ENCODE peak calls at places on chromosomes 7 and 10, in nine cellular contexts. One of them, this sample, is unnamed.

GRCh38 chr10:133059571-133059970 is 28.2 kb upstream of the ADGRA1 start:
- DNase-seq in NCI-H1092: no peak
- DNase-seq in GM12878: no peak
- DNase-seq in hepatocyte: no peak
- DNase-seq in NAMALWA: no peak
- DNase-seq in cardiac muscle cell: no peak
- DNase-seq in activated CD4-positive, CD25-positive, alpha-beta regulatory T cell: no peak
- DNase-seq in neural crest cell: no peak
- DNase-seq in T-helper 9 cell: no peak
- DNase-seq in this sample: no peak

GRCh38 chr7:123709525-123709924 is 39.3 kb downstream of the WASL start:
- DNase-seq in NCI-H1092: no peak
- DNase-seq in GM12878: no peak
- DNase-seq in hepatocyte: no peak
- DNase-seq in NAMALWA: no peak
- DNase-seq in cardiac muscle cell: peak
- DNase-seq in activated CD4-positive, CD25-positive, alpha-beta regulatory T cell: no peak
- DNase-seq in neural crest cell: no peak
- DNase-seq in T-helper 9 cell: no peak
- DNase-seq in this sample: no peak

GRCh38 chr7:79308176-79308575 is 145.3 kb downstream of the MAGI2 start:
- DNase-seq in NCI-H1092: no peak
- DNase-seq in GM12878: no peak
- DNase-seq in hepatocyte: peak
- DNase-seq in NAMALWA: no peak
- DNase-seq in cardiac muscle cell: peak
- DNase-seq in activated CD4-positive, CD25-positive, alpha-beta regulatory T cell: no peak
- DNase-seq in neural crest cell: no peak
- DNase-seq in T-helper 9 cell: no peak
- DNase-seq in this sample: no peak

GRCh38 chr7:99897688-99898357 is 21.0 kb upstream of the OR2AE1 start:
- DNase-seq in NCI-H1092: no peak
- DNase-seq in GM12878: no peak
- DNase-seq in hepatocyte: no peak
- DNase-seq in NAMALWA: no peak
- DNase-seq in cardiac muscle cell: no peak
- DNase-seq in activated CD4-positive, CD25-positive, alpha-beta regulatory T cell: no peak
- DNase-seq in neural crest cell: no peak
- DNase-seq in T-helper 9 cell: no peak
- DNase-seq in this sample: no peak

GRCh38 chr7:155587486-155587885 is 41.1 kb upstream of the CNPY1 start:
- DNase-seq in NCI-H1092: no peak
- DNase-seq in GM12878: no peak
- DNase-seq in hepatocyte: no peak
- DNase-seq in NAMALWA: no peak
- DNase-seq in cardiac muscle cell: no peak
- DNase-seq in activated CD4-positive, CD25-positive, alpha-beta regulatory T cell: no peak
- DNase-seq in neural crest cell: no peak
- DNase-seq in T-helper 9 cell: no peak
- DNase-seq in this sample: no peak

GRCh38 chr7:112481337-112481736 is 546 bp downstream of the LSMEM1 start:
- DNase-seq in NCI-H1092: no peak
- DNase-seq in GM12878: no peak
- DNase-seq in hepatocyte: no peak
- DNase-seq in NAMALWA: peak
- DNase-seq in cardiac muscle cell: no peak
- DNase-seq in activated CD4-positive, CD25-positive, alpha-beta regulatory T cell: no peak
- DNase-seq in neural crest cell: no peak
- DNase-seq in T-helper 9 cell: no peak
- DNase-seq in this sample: no peak

GRCh38 chr10:64091889-64092288 is 570.7 kb downstream of the REEP3 start:
- DNase-seq in NCI-H1092: no peak
- DNase-seq in GM12878: no peak
- DNase-seq in hepatocyte: peak
- DNase-seq in NAMALWA: peak
- DNase-seq in cardiac muscle cell: peak
- DNase-seq in activated CD4-positive, CD25-positive, alpha-beta regulatory T cell: no peak
- DNase-seq in neural crest cell: no peak
- DNase-seq in T-helper 9 cell: no peak
- DNase-seq in this sample: no peak

GRCh38 chr10:126270116-126270515 is 118.2 kb downstream of the ADAM12 start:
- DNase-seq in NCI-H1092: no peak
- DNase-seq in GM12878: no peak
- DNase-seq in hepatocyte: no peak
- DNase-seq in NAMALWA: no peak
- DNase-seq in cardiac muscle cell: peak
- DNase-seq in activated CD4-positive, CD25-positive, alpha-beta regulatory T cell: no peak
- DNase-seq in neural crest cell: no peak
- DNase-seq in T-helper 9 cell: no peak
- DNase-seq in this sample: no peak

GRCh38 chr7:130489140-130489967 is 2.5 kb upstream of the MEST start:
- DNase-seq in NCI-H1092: no peak
- DNase-seq in GM12878: no peak
- DNase-seq in hepatocyte: peak
- DNase-seq in NAMALWA: no peak
- DNase-seq in cardiac muscle cell: peak
- DNase-seq in activated CD4-positive, CD25-positive, alpha-beta regulatory T cell: no peak
- DNase-seq in neural crest cell: no peak
- DNase-seq in T-helper 9 cell: no peak
- DNase-seq in this sample: no peak

GRCh38 chr7:156220078-156220605 is 407.9 kb upstream of the SHH start:
- DNase-seq in NCI-H1092: no peak
- DNase-seq in GM12878: no peak
- DNase-seq in hepatocyte: no peak
- DNase-seq in NAMALWA: no peak
- DNase-seq in cardiac muscle cell: no peak
- DNase-seq in activated CD4-positive, CD25-positive, alpha-beta regulatory T cell: no peak
- DNase-seq in neural crest cell: no peak
- DNase-seq in T-helper 9 cell: no peak
- DNase-seq in this sample: no peak

GRCh38 chr10:44520651-44521050 is 135.8 kb upstream of the CXCL12 start:
- DNase-seq in NCI-H1092: no peak
- DNase-seq in GM12878: no peak
- DNase-seq in hepatocyte: no peak
- DNase-seq in NAMALWA: no peak
- DNase-seq in cardiac muscle cell: no peak
- DNase-seq in activated CD4-positive, CD25-positive, alpha-beta regulatory T cell: no peak
- DNase-seq in neural crest cell: no peak
- DNase-seq in T-helper 9 cell: no peak
- DNase-seq in this sample: no peak

GRCh38 chr10:70587045-70587658 is 15.4 kb downstream of the PRF1 start:
- DNase-seq in NCI-H1092: no peak
- DNase-seq in GM12878: peak
- DNase-seq in hepatocyte: no peak
- DNase-seq in NAMALWA: no peak
- DNase-seq in cardiac muscle cell: no peak
- DNase-seq in activated CD4-positive, CD25-positive, alpha-beta regulatory T cell: no peak
- DNase-seq in neural crest cell: no peak
- DNase-seq in T-helper 9 cell: no peak
- DNase-seq in this sample: no peak

GRCh38 chr10:60123172-60123571 is 216.8 kb upstream of the CCDC6 start:
- DNase-seq in NCI-H1092: no peak
- DNase-seq in GM12878: no peak
- DNase-seq in hepatocyte: no peak
- DNase-seq in NAMALWA: no peak
- DNase-seq in cardiac muscle cell: peak
- DNase-seq in activated CD4-positive, CD25-positive, alpha-beta regulatory T cell: no peak
- DNase-seq in neural crest cell: no peak
- DNase-seq in T-helper 9 cell: no peak
- DNase-seq in this sample: no peak

GRCh38 chr10:3689871-3690510 is 95.0 kb downstream of the KLF6 start:
- DNase-seq in NCI-H1092: no peak
- DNase-seq in GM12878: no peak
- DNase-seq in hepatocyte: no peak
- DNase-seq in NAMALWA: no peak
- DNase-seq in cardiac muscle cell: no peak
- DNase-seq in activated CD4-positive, CD25-positive, alpha-beta regulatory T cell: no peak
- DNase-seq in neural crest cell: no peak
- DNase-seq in T-helper 9 cell: no peak
- DNase-seq in this sample: no peak

GRCh38 chr7:92517626-92518025 is 10.7 kb downstream of the PEX1 start:
- DNase-seq in NCI-H1092: no peak
- DNase-seq in GM12878: no peak
- DNase-seq in hepatocyte: no peak
- DNase-seq in NAMALWA: no peak
- DNase-seq in cardiac muscle cell: no peak
- DNase-seq in activated CD4-positive, CD25-positive, alpha-beta regulatory T cell: no peak
- DNase-seq in neural crest cell: no peak
- DNase-seq in T-helper 9 cell: no peak
- DNase-seq in this sample: no peak

GRCh38 chr7:113109718-113110117 is 8.6 kb downstream of the SMIM30 start:
- DNase-seq in NCI-H1092: no peak
- DNase-seq in GM12878: no peak
- DNase-seq in hepatocyte: no peak
- DNase-seq in NAMALWA: no peak
- DNase-seq in cardiac muscle cell: no peak
- DNase-seq in activated CD4-positive, CD25-positive, alpha-beta regulatory T cell: no peak
- DNase-seq in neural crest cell: no peak
- DNase-seq in T-helper 9 cell: no peak
- DNase-seq in this sample: no peak

GRCh38 chr10:86121200-86121599 is 245.4 kb downstream of the GRID1 start:
- DNase-seq in NCI-H1092: no peak
- DNase-seq in GM12878: no peak
- DNase-seq in hepatocyte: no peak
- DNase-seq in NAMALWA: no peak
- DNase-seq in cardiac muscle cell: no peak
- DNase-seq in activated CD4-positive, CD25-positive, alpha-beta regulatory T cell: no peak
- DNase-seq in neural crest cell: no peak
- DNase-seq in T-helper 9 cell: no peak
- DNase-seq in this sample: no peak

GRCh38 chr7:113796557-113796956 is 122.3 kb downstream of the PPP1R3A start:
- DNase-seq in NCI-H1092: no peak
- DNase-seq in GM12878: no peak
- DNase-seq in hepatocyte: no peak
- DNase-seq in NAMALWA: no peak
- DNase-seq in cardiac muscle cell: peak
- DNase-seq in activated CD4-positive, CD25-positive, alpha-beta regulatory T cell: no peak
- DNase-seq in neural crest cell: no peak
- DNase-seq in T-helper 9 cell: no peak
- DNase-seq in this sample: no peak

GRCh38 chr10:52308251-52309031 is 5.6 kb upstream of the DKK1 start:
- DNase-seq in NCI-H1092: no peak
- DNase-seq in GM12878: no peak
- DNase-seq in hepatocyte: peak
- DNase-seq in NAMALWA: peak
- DNase-seq in cardiac muscle cell: peak
- DNase-seq in activated CD4-positive, CD25-positive, alpha-beta regulatory T cell: no peak
- DNase-seq in neural crest cell: peak
- DNase-seq in T-helper 9 cell: no peak
- DNase-seq in this sample: no peak

GRCh38 chr7:40673285-40673684 is 538.5 kb downstream of the SUGCT start:
- DNase-seq in NCI-H1092: no peak
- DNase-seq in GM12878: no peak
- DNase-seq in hepatocyte: no peak
- DNase-seq in NAMALWA: no peak
- DNase-seq in cardiac muscle cell: peak
- DNase-seq in activated CD4-positive, CD25-positive, alpha-beta regulatory T cell: no peak
- DNase-seq in neural crest cell: no peak
- DNase-seq in T-helper 9 cell: no peak
- DNase-seq in this sample: no peak

GRCh38 chr7:129431911-129432643 is 2.2 kb upstream of the STRIP2 start:
- DNase-seq in NCI-H1092: no peak
- DNase-seq in GM12878: no peak
- DNase-seq in hepatocyte: no peak
- DNase-seq in NAMALWA: no peak
- DNase-seq in cardiac muscle cell: no peak
- DNase-seq in activated CD4-positive, CD25-positive, alpha-beta regulatory T cell: no peak
- DNase-seq in neural crest cell: no peak
- DNase-seq in T-helper 9 cell: no peak
- DNase-seq in this sample: no peak

GRCh38 chr10:17645591-17646345 is 1.8 kb downstream of the STAM start:
- DNase-seq in NCI-H1092: no peak
- DNase-seq in GM12878: no peak
- DNase-seq in hepatocyte: peak
- DNase-seq in NAMALWA: no peak
- DNase-seq in cardiac muscle cell: no peak
- DNase-seq in activated CD4-positive, CD25-positive, alpha-beta regulatory T cell: no peak
- DNase-seq in neural crest cell: no peak
- DNase-seq in T-helper 9 cell: no peak
- DNase-seq in this sample: no peak

GRCh38 chr10:38143587-38143986 is 49.5 kb downstream of the ZNF37A start:
- DNase-seq in NCI-H1092: no peak
- DNase-seq in GM12878: no peak
- DNase-seq in hepatocyte: no peak
- DNase-seq in NAMALWA: no peak
- DNase-seq in cardiac muscle cell: no peak
- DNase-seq in activated CD4-positive, CD25-positive, alpha-beta regulatory T cell: no peak
- DNase-seq in neural crest cell: no peak
- DNase-seq in T-helper 9 cell: no peak
- DNase-seq in this sample: no peak

GRCh38 chr10:7189909-7190308 is 220.9 kb downstream of the SFMBT2 start:
- DNase-seq in NCI-H1092: no peak
- DNase-seq in GM12878: no peak
- DNase-seq in hepatocyte: no peak
- DNase-seq in NAMALWA: no peak
- DNase-seq in cardiac muscle cell: no peak
- DNase-seq in activated CD4-positive, CD25-positive, alpha-beta regulatory T cell: no peak
- DNase-seq in neural crest cell: no peak
- DNase-seq in T-helper 9 cell: no peak
- DNase-seq in this sample: no peak

GRCh38 chr7:27478104-27478503 is 184.6 kb downstream of the HIBADH start:
- DNase-seq in NCI-H1092: no peak
- DNase-seq in GM12878: no peak
- DNase-seq in hepatocyte: no peak
- DNase-seq in NAMALWA: no peak
- DNase-seq in cardiac muscle cell: no peak
- DNase-seq in activated CD4-positive, CD25-positive, alpha-beta regulatory T cell: no peak
- DNase-seq in neural crest cell: no peak
- DNase-seq in T-helper 9 cell: no peak
- DNase-seq in this sample: no peak

GRCh38 chr7:16657656-16658279 is 11.8 kb downstream of the BZW2 start:
- DNase-seq in NCI-H1092: no peak
- DNase-seq in GM12878: no peak
- DNase-seq in hepatocyte: peak
- DNase-seq in NAMALWA: no peak
- DNase-seq in cardiac muscle cell: peak
- DNase-seq in activated CD4-positive, CD25-positive, alpha-beta regulatory T cell: no peak
- DNase-seq in neural crest cell: no peak
- DNase-seq in T-helper 9 cell: no peak
- DNase-seq in this sample: no peak

GRCh38 chr7:101402835-101403234 is 40.2 kb downstream of the COL26A1 start:
- DNase-seq in NCI-H1092: no peak
- DNase-seq in GM12878: no peak
- DNase-seq in hepatocyte: no peak
- DNase-seq in NAMALWA: no peak
- DNase-seq in cardiac muscle cell: no peak
- DNase-seq in activated CD4-positive, CD25-positive, alpha-beta regulatory T cell: no peak
- DNase-seq in neural crest cell: no peak
- DNase-seq in T-helper 9 cell: no peak
- DNase-seq in this sample: no peak

This sample was measured in NCI-H1694.